ENCODE peak calls at places on chromosomes 3 and 15, in four cellular contexts. G is coronary artery, N is psoas muscle, D is foreskin fibroblast. V is an unnamed sample.

GRCh38 chr3:15610083-15610482 is 8.5 kb downstream of the BTD start:
- DNase-seq in N (peak), D (peak), G (no peak), V (peak)

GRCh38 chr15:92011611-92012367 is 158.3 kb downstream of the SLCO3A1 start:
- DNase-seq in N (peak), G (no peak), D (no peak), V (no peak)

GRCh38 chr3:192169332-192169915 is 557.9 kb downstream of the FGF12 start:
- DNase-seq in N (no peak), D (no peak), G (no peak), V (no peak)

GRCh38 chr15:81297147-81297572 is 26.8 kb downstream of the STARD5 start:
- DNase-seq in D (no peak), G (no peak), N (no peak), V (peak)

GRCh38 chr3:110198717-110199587 is 861.6 kb upstream of the DPPA4 start:
- DNase-seq in D (no peak), G (no peak), N (no peak), V (no peak)

GRCh38 chr3:188208751-188209433 is 54.9 kb downstream of the LPP start:
- DNase-seq in N (no peak), D (peak), G (no peak), V (peak)

GRCh38 chr15:72319985-72320671 is at the start of gene CELF6:
- DNase-seq in N (peak), G (peak), D (peak), V (peak)

GRCh38 chr15:22963546-22964125 is 16.5 kb downstream of the CYFIP1 start:
- DNase-seq in N (no peak), D (no peak), G (no peak), V (no peak)

GRCh38 chr15:48811325-48811938 is 563 bp upstream of the CEP152 start:
- DNase-seq in N (no peak), G (no peak), D (no peak), V (no peak)

GRCh38 chr3:38650248-38650940 is 907 bp upstream of the SCN5A start:
- DNase-seq in G (no peak), D (no peak), N (no peak), V (no peak)

V was measured in AG08395.